ENCODE peak calls at places on chromosomes 5 and 9, in seven cellular contexts. One of them, this sample, is unnamed.

GRCh38 chr9:119689879-119690278 is 320.6 kb upstream of the BRINP1 start:
- DNase-seq in astrocyte of the spinal cord: no peak
- DNase-seq in kidney epithelial cell: no peak
- DNase-seq in OCI-LY7: no peak
- DNase-seq in neural progenitor cell: peak; percentile 63
- DNase-seq in spleen: no peak
- DNase-seq in PC-3: no peak
- DNase-seq in this sample: no peak

GRCh38 chr5:16617272-16617973 is 626 bp upstream of the RETREG1 start:
- DNase-seq in astrocyte of the spinal cord: no peak
- DNase-seq in neural progenitor cell: peak; percentile 42
- DNase-seq in OCI-LY7: no peak
- DNase-seq in PC-3: no peak
- DNase-seq in spleen: peak; percentile 77
- DNase-seq in kidney epithelial cell: no peak
- DNase-seq in this sample: no peak

GRCh38 chr5:32713396-32714381 is 2.6 kb downstream of the NPR3 start:
- DNase-seq in spleen: peak; percentile 77
- DNase-seq in neural progenitor cell: peak; percentile 74
- DNase-seq in OCI-LY7: no peak
- DNase-seq in kidney epithelial cell: no peak
- DNase-seq in astrocyte of the spinal cord: peak; percentile 22
- DNase-seq in PC-3: peak; percentile 91
- DNase-seq in this sample: peak; percentile 53

GRCh38 chr5:172485511-172486202 is 31.3 kb upstream of the SH3PXD2B start:
- DNase-seq in kidney epithelial cell: no peak
- DNase-seq in PC-3: no peak
- DNase-seq in spleen: peak; percentile 1
- DNase-seq in astrocyte of the spinal cord: no peak
- DNase-seq in OCI-LY7: no peak
- DNase-seq in neural progenitor cell: no peak
- DNase-seq in this sample: no peak

GRCh38 chr9:96510258-96510657 is 60.3 kb downstream of the HABP4 start:
- DNase-seq in neural progenitor cell: no peak
- DNase-seq in PC-3: no peak
- DNase-seq in OCI-LY7: no peak
- DNase-seq in spleen: no peak
- DNase-seq in kidney epithelial cell: no peak
- DNase-seq in astrocyte of the spinal cord: no peak
- DNase-seq in this sample: no peak

GRCh38 chr9:40926404-40927259 is 201.8 kb downstream of the FOXD4L6 start:
- DNase-seq in spleen: no peak
- DNase-seq in kidney epithelial cell: no peak
- DNase-seq in PC-3: no peak
- DNase-seq in neural progenitor cell: no peak
- DNase-seq in OCI-LY7: no peak
- DNase-seq in astrocyte of the spinal cord: no peak
- DNase-seq in this sample: no peak

GRCh38 chr5:52283221-52283620 is 504.5 kb upstream of the ITGA1 start:
- DNase-seq in kidney epithelial cell: no peak
- DNase-seq in PC-3: peak; percentile 42
- DNase-seq in astrocyte of the spinal cord: peak; percentile 45
- DNase-seq in neural progenitor cell: no peak
- DNase-seq in OCI-LY7: no peak
- DNase-seq in spleen: no peak
- DNase-seq in this sample: no peak

GRCh38 chr9:136558373-136558772 is 12.5 kb upstream of the NOTCH1 start:
- DNase-seq in neural progenitor cell: no peak
- DNase-seq in kidney epithelial cell: no peak
- DNase-seq in OCI-LY7: no peak
- DNase-seq in spleen: no peak
- DNase-seq in astrocyte of the spinal cord: no peak
- DNase-seq in PC-3: no peak
- DNase-seq in this sample: no peak

GRCh38 chr9:86977205-86977835 is 30.0 kb upstream of the GAS1 start:
- DNase-seq in kidney epithelial cell: no peak
- DNase-seq in neural progenitor cell: no peak
- DNase-seq in spleen: no peak
- DNase-seq in astrocyte of the spinal cord: no peak
- DNase-seq in OCI-LY7: no peak
- DNase-seq in PC-3: no peak
- DNase-seq in this sample: peak; percentile 34

GRCh38 chr9:114097613-114098020 is 1.5 kb downstream of the KIF12 start:
- DNase-seq in spleen: peak; percentile 50
- DNase-seq in PC-3: peak; percentile 41
- DNase-seq in neural progenitor cell: peak; percentile 32
- DNase-seq in OCI-LY7: no peak
- DNase-seq in kidney epithelial cell: no peak
- DNase-seq in astrocyte of the spinal cord: no peak
- DNase-seq in this sample: peak; percentile 37

GRCh38 chr5:91027316-91027937 is 355.7 kb downstream of the ARRDC3 start:
- DNase-seq in astrocyte of the spinal cord: no peak
- DNase-seq in kidney epithelial cell: no peak
- DNase-seq in PC-3: no peak
- DNase-seq in neural progenitor cell: no peak
- DNase-seq in spleen: no peak
- DNase-seq in OCI-LY7: no peak
- DNase-seq in this sample: no peak

GRCh38 chr9:134208310-134208841 is 44.0 kb upstream of the RNU6ATAC start:
- DNase-seq in kidney epithelial cell: no peak
- DNase-seq in astrocyte of the spinal cord: no peak
- DNase-seq in PC-3: no peak
- DNase-seq in OCI-LY7: no peak
- DNase-seq in neural progenitor cell: no peak
- DNase-seq in spleen: peak; percentile 41
- DNase-seq in this sample: peak; percentile 87

GRCh38 chr9:23483566-23483965 is 342.5 kb downstream of the ELAVL2 start:
- DNase-seq in astrocyte of the spinal cord: no peak
- DNase-seq in PC-3: no peak
- DNase-seq in spleen: no peak
- DNase-seq in kidney epithelial cell: no peak
- DNase-seq in OCI-LY7: no peak
- DNase-seq in neural progenitor cell: no peak
- DNase-seq in this sample: no peak

GRCh38 chr5:50646591-50646990 is 19.8 kb upstream of the PARP8 start:
- DNase-seq in neural progenitor cell: no peak
- DNase-seq in OCI-LY7: no peak
- DNase-seq in spleen: no peak
- DNase-seq in kidney epithelial cell: no peak
- DNase-seq in PC-3: no peak
- DNase-seq in astrocyte of the spinal cord: no peak
- DNase-seq in this sample: no peak

GRCh38 chr9:1978941-1979340 is 36.2 kb upstream of the SMARCA2 start:
- DNase-seq in PC-3: no peak
- DNase-seq in neural progenitor cell: no peak
- DNase-seq in OCI-LY7: no peak
- DNase-seq in astrocyte of the spinal cord: no peak
- DNase-seq in kidney epithelial cell: no peak
- DNase-seq in spleen: no peak
- DNase-seq in this sample: peak; percentile 62

GRCh38 chr9:38288502-38288901 is 104.0 kb upstream of the ALDH1B1 start:
- DNase-seq in neural progenitor cell: no peak
- DNase-seq in PC-3: no peak
- DNase-seq in kidney epithelial cell: no peak
- DNase-seq in astrocyte of the spinal cord: no peak
- DNase-seq in spleen: no peak
- DNase-seq in OCI-LY7: no peak
- DNase-seq in this sample: no peak

GRCh38 chr9:86534572-86535258 is 180.5 kb upstream of the TUT7 start:
- DNase-seq in astrocyte of the spinal cord: peak; percentile 27
- DNase-seq in kidney epithelial cell: no peak
- DNase-seq in PC-3: no peak
- DNase-seq in neural progenitor cell: no peak
- DNase-seq in spleen: no peak
- DNase-seq in OCI-LY7: no peak
- DNase-seq in this sample: peak; percentile 88

GRCh38 chr9:98823666-98824334 is 16.3 kb downstream of the GALNT12 start:
- DNase-seq in kidney epithelial cell: no peak
- DNase-seq in OCI-LY7: no peak
- DNase-seq in astrocyte of the spinal cord: no peak
- DNase-seq in PC-3: peak; percentile 36
- DNase-seq in neural progenitor cell: no peak
- DNase-seq in spleen: no peak
- DNase-seq in this sample: no peak

GRCh38 chr9:98825414-98825813 is 17.9 kb downstream of the GALNT12 start:
- DNase-seq in astrocyte of the spinal cord: no peak
- DNase-seq in neural progenitor cell: no peak
- DNase-seq in spleen: no peak
- DNase-seq in kidney epithelial cell: no peak
- DNase-seq in OCI-LY7: no peak
- DNase-seq in PC-3: no peak
- DNase-seq in this sample: no peak

GRCh38 chr9:98821831-98822230 is 14.4 kb downstream of the GALNT12 start:
- DNase-seq in OCI-LY7: no peak
- DNase-seq in kidney epithelial cell: no peak
- DNase-seq in neural progenitor cell: no peak
- DNase-seq in astrocyte of the spinal cord: no peak
- DNase-seq in spleen: no peak
- DNase-seq in PC-3: no peak
- DNase-seq in this sample: no peak

GRCh38 chr9:98819231-98819630 is 11.8 kb downstream of the GALNT12 start:
- DNase-seq in OCI-LY7: no peak
- DNase-seq in neural progenitor cell: no peak
- DNase-seq in PC-3: no peak
- DNase-seq in kidney epithelial cell: no peak
- DNase-seq in spleen: no peak
- DNase-seq in astrocyte of the spinal cord: no peak
- DNase-seq in this sample: no peak

GRCh38 chr9:98822661-98823060 is 15.2 kb downstream of the GALNT12 start:
- DNase-seq in PC-3: no peak
- DNase-seq in kidney epithelial cell: no peak
- DNase-seq in neural progenitor cell: no peak
- DNase-seq in astrocyte of the spinal cord: no peak
- DNase-seq in spleen: no peak
- DNase-seq in OCI-LY7: no peak
- DNase-seq in this sample: no peak
- H3K4me3 ChIP-seq in PC-3: no peak overlapping the region
- H3K4me3 ChIP-seq in kidney epithelial cell: no peak overlapping the region
- H3K4me3 ChIP-seq in neural progenitor cell: no peak overlapping the region
- H3K4me3 ChIP-seq in astrocyte of the spinal cord: no peak overlapping the region
- H3K4me3 ChIP-seq in spleen: no peak overlapping the region
- H3K4me3 ChIP-seq in OCI-LY7: no peak overlapping the region
- H3K4me3 ChIP-seq in this sample: no peak overlapping the region

GRCh38 chr5:148005788-148006520 is 57.8 kb upstream of the SPINK5 start:
- DNase-seq in OCI-LY7: peak; percentile 8
- DNase-seq in spleen: no peak
- DNase-seq in PC-3: peak; percentile 21
- DNase-seq in astrocyte of the spinal cord: no peak
- DNase-seq in kidney epithelial cell: no peak
- DNase-seq in neural progenitor cell: peak; percentile 60
- DNase-seq in this sample: peak; percentile 18
- TF ChIP-seq CTCF in OCI-LY7: peak; percentile 69
- TF ChIP-seq CTCF in spleen: no peak
- TF ChIP-seq CTCF in PC-3: peak; percentile 62
- TF ChIP-seq CTCF in astrocyte of the spinal cord: no peak
- TF ChIP-seq CTCF in kidney epithelial cell: no peak
- TF ChIP-seq CTCF in neural progenitor cell: peak; percentile 54
- TF ChIP-seq CTCF in this sample: peak; percentile 14

GRCh38 chr9:130576176-130576575 is 3.2 kb upstream of the FUBP3 start:
- DNase-seq in OCI-LY7: no peak
- DNase-seq in neural progenitor cell: no peak
- DNase-seq in kidney epithelial cell: no peak
- DNase-seq in astrocyte of the spinal cord: no peak
- DNase-seq in spleen: no peak
- DNase-seq in PC-3: no peak
- DNase-seq in this sample: no peak
- H3K4me3 ChIP-seq in OCI-LY7: no peak overlapping the region
- H3K4me3 ChIP-seq in neural progenitor cell: no peak overlapping the region
- H3K4me3 ChIP-seq in kidney epithelial cell: no peak overlapping the region
- H3K4me3 ChIP-seq in astrocyte of the spinal cord: no peak overlapping the region
- H3K4me3 ChIP-seq in spleen: no peak overlapping the region
- H3K4me3 ChIP-seq in PC-3: no peak overlapping the region
- H3K4me3 ChIP-seq in this sample: no peak overlapping the region

DNA sequence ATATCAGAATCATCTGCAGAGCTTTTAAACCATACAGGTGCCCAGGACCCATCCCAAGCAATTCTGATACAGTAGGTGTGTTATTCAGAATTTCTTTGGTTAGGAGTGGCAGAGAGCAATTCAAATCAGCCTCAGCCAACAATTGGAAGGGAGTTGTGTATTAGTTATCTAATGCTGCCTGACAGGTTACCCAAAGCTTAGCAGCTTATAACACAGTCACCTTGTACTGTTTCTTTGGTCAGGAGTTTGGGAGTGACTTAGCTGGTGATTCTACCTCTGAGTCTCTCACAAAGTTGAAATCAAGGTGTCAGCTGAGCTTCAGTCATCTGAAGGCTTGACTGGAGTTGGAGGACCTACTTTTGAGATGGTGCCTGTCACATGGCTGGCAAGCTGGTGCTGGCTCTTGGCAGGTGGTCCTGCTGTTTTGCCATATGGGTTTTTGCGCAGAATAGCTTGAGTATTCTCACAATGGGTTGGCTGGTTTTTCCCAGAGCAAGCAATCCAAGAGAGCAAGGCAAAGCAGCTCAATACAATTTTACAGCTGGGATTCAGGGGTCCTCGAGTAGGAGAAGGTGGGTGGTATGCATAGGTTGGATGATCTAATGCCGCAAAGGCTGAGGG is 18.7 kb upstream of the CARNMT1 start:
- DNase-seq in PC-3: no peak
- DNase-seq in spleen: no peak
- DNase-seq in astrocyte of the spinal cord: no peak
- DNase-seq in OCI-LY7: no peak
- DNase-seq in neural progenitor cell: no peak
- DNase-seq in kidney epithelial cell: no peak
- DNase-seq in this sample: no peak
- TF ChIP-seq CTCF in PC-3: no peak
- TF ChIP-seq CTCF in spleen: no peak
- TF ChIP-seq CTCF in astrocyte of the spinal cord: no peak
- TF ChIP-seq CTCF in OCI-LY7: no peak
- TF ChIP-seq CTCF in neural progenitor cell: no peak
- TF ChIP-seq CTCF in kidney epithelial cell: no peak
- TF ChIP-seq CTCF in this sample: no peak

GRCh38 chr9:4805519-4805918 is 12.8 kb downstream of the RCL1 start:
- DNase-seq in PC-3: no peak
- DNase-seq in astrocyte of the spinal cord: no peak
- DNase-seq in kidney epithelial cell: no peak
- DNase-seq in OCI-LY7: no peak
- DNase-seq in neural progenitor cell: no peak
- DNase-seq in spleen: no peak
- DNase-seq in this sample: no peak
- H3K4me3 ChIP-seq in PC-3: no peak overlapping the region
- H3K4me3 ChIP-seq in astrocyte of the spinal cord: no peak overlapping the region
- H3K4me3 ChIP-seq in kidney epithelial cell: no peak overlapping the region
- H3K4me3 ChIP-seq in OCI-LY7: no peak overlapping the region
- H3K4me3 ChIP-seq in neural progenitor cell: no peak overlapping the region
- H3K4me3 ChIP-seq in spleen: no peak overlapping the region
- H3K4me3 ChIP-seq in this sample: no peak overlapping the region

This sample was measured in cardiac fibroblast.